ENCODE peak calls at places on chromosomes 4 and X, in five cellular contexts. One of them, this sample, is unnamed.
A peak's percentile ranks its signal among the peaks of the same experiment; 100 is the strongest.

GRCh38 chr4:6204098-6204497 is 3.7 kb upstream of the JAKMIP1 start:
- DNase-seq in SW 1271: no peak
- DNase-seq in COR-L47: no peak
- DNase-seq in mesothelial cell of epicardium: no peak
- DNase-seq in activated CD8-positive, alpha-beta T cell treated with anti-CD3 and anti-CD28 coated beads for 36 hours: no peak
- DNase-seq in this sample: no peak

GRCh38 chr4:147547314-147548056 is 66.6 kb downstream of the EDNRA start:
- DNase-seq in SW 1271: no peak
- DNase-seq in COR-L47: no peak
- DNase-seq in mesothelial cell of epicardium: no peak
- DNase-seq in activated CD8-positive, alpha-beta T cell treated with anti-CD3 and anti-CD28 coated beads for 36 hours: no peak
- DNase-seq in this sample: no peak

GRCh38 chr4:108828620-108829019 is 65.8 kb upstream of the ETNPPL start:
- DNase-seq in SW 1271: no peak
- DNase-seq in COR-L47: no peak
- DNase-seq in mesothelial cell of epicardium: no peak
- DNase-seq in activated CD8-positive, alpha-beta T cell treated with anti-CD3 and anti-CD28 coated beads for 36 hours: no peak
- DNase-seq in this sample: no peak

GRCh38 chrX:2614911-2615310 is 76.2 kb upstream of the CD99 start:
- DNase-seq in SW 1271: no peak
- DNase-seq in COR-L47: no peak
- DNase-seq in mesothelial cell of epicardium: no peak
- DNase-seq in activated CD8-positive, alpha-beta T cell treated with anti-CD3 and anti-CD28 coated beads for 36 hours: no peak
- DNase-seq in this sample: no peak

GRCh38 chr4:122045533-122045932 is 93.7 kb upstream of the TRPC3 start:
- DNase-seq in SW 1271: peak; percentile 18
- DNase-seq in COR-L47: peak; percentile 96
- DNase-seq in mesothelial cell of epicardium: no peak
- DNase-seq in activated CD8-positive, alpha-beta T cell treated with anti-CD3 and anti-CD28 coated beads for 36 hours: peak; percentile 13
- DNase-seq in this sample: peak; percentile 95

GRCh38 chrX:136065044-136065671 is 79.9 kb downstream of the SLC9A6 start:
- DNase-seq in SW 1271: no peak
- DNase-seq in COR-L47: no peak
- DNase-seq in mesothelial cell of epicardium: no peak
- DNase-seq in activated CD8-positive, alpha-beta T cell treated with anti-CD3 and anti-CD28 coated beads for 36 hours: peak; percentile 30
- DNase-seq in this sample: no peak

GRCh38 chrX:54758114-54759055 is 39.7 kb downstream of the ITIH6 start:
- DNase-seq in SW 1271: no peak
- DNase-seq in COR-L47: no peak
- DNase-seq in mesothelial cell of epicardium: no peak
- DNase-seq in activated CD8-positive, alpha-beta T cell treated with anti-CD3 and anti-CD28 coated beads for 36 hours: no peak
- DNase-seq in this sample: no peak

GRCh38 chrX:69305333-69306062 is 140.2 kb upstream of the PJA1 start:
- DNase-seq in SW 1271: no peak
- DNase-seq in COR-L47: no peak
- DNase-seq in mesothelial cell of epicardium: no peak
- DNase-seq in activated CD8-positive, alpha-beta T cell treated with anti-CD3 and anti-CD28 coated beads for 36 hours: peak; percentile 3
- DNase-seq in this sample: no peak

GRCh38 chr4:42655921-42656735 is 777 bp downstream of the ATP8A1 start:
- DNase-seq in SW 1271: no peak
- DNase-seq in COR-L47: no peak
- DNase-seq in mesothelial cell of epicardium: peak; percentile 59
- DNase-seq in activated CD8-positive, alpha-beta T cell treated with anti-CD3 and anti-CD28 coated beads for 36 hours: peak; percentile 61
- DNase-seq in this sample: no peak

GRCh38 chr4:154406022-154406835 is 85.4 kb downstream of the DCHS2 start:
- DNase-seq in SW 1271: no peak
- DNase-seq in COR-L47: no peak
- DNase-seq in mesothelial cell of epicardium: no peak
- DNase-seq in activated CD8-positive, alpha-beta T cell treated with anti-CD3 and anti-CD28 coated beads for 36 hours: no peak
- DNase-seq in this sample: no peak

GRCh38 chr4:153260553-153261306 is 56.5 kb downstream of the TRIM2 start:
- DNase-seq in SW 1271: no peak
- DNase-seq in COR-L47: no peak
- DNase-seq in mesothelial cell of epicardium: no peak
- DNase-seq in activated CD8-positive, alpha-beta T cell treated with anti-CD3 and anti-CD28 coated beads for 36 hours: no peak
- DNase-seq in this sample: no peak

GRCh38 chr4:107478327-107478946 is 241.6 kb downstream of the PAPSS1 start:
- DNase-seq in SW 1271: no peak
- DNase-seq in COR-L47: no peak
- DNase-seq in mesothelial cell of epicardium: no peak
- DNase-seq in activated CD8-positive, alpha-beta T cell treated with anti-CD3 and anti-CD28 coated beads for 36 hours: no peak
- DNase-seq in this sample: no peak

GRCh38 chrX:40871385-40872082 is 136.2 kb upstream of the MED14 start:
- DNase-seq in SW 1271: no peak
- DNase-seq in COR-L47: no peak
- DNase-seq in mesothelial cell of epicardium: no peak
- DNase-seq in activated CD8-positive, alpha-beta T cell treated with anti-CD3 and anti-CD28 coated beads for 36 hours: peak; percentile 52
- DNase-seq in this sample: no peak

GRCh38 chr4:150769235-150769634 is 187.3 kb downstream of the MAB21L2 start:
- DNase-seq in SW 1271: peak; percentile 30
- DNase-seq in COR-L47: no peak
- DNase-seq in mesothelial cell of epicardium: no peak
- DNase-seq in activated CD8-positive, alpha-beta T cell treated with anti-CD3 and anti-CD28 coated beads for 36 hours: no peak
- DNase-seq in this sample: no peak

GRCh38 chr4:78288327-78288726 is 231.2 kb downstream of the FRAS1 start:
- DNase-seq in SW 1271: no peak
- DNase-seq in COR-L47: no peak
- DNase-seq in mesothelial cell of epicardium: no peak
- DNase-seq in activated CD8-positive, alpha-beta T cell treated with anti-CD3 and anti-CD28 coated beads for 36 hours: no peak
- DNase-seq in this sample: no peak

GRCh38 chr4:157918036-157918832 is 254.6 kb downstream of the GASK1B start:
- DNase-seq in SW 1271: no peak
- DNase-seq in COR-L47: no peak
- DNase-seq in mesothelial cell of epicardium: no peak
- DNase-seq in activated CD8-positive, alpha-beta T cell treated with anti-CD3 and anti-CD28 coated beads for 36 hours: no peak
- DNase-seq in this sample: no peak

GRCh38 chr4:98626350-98626749 is 32.1 kb downstream of the TSPAN5 start:
- DNase-seq in SW 1271: peak; percentile 29
- DNase-seq in COR-L47: no peak
- DNase-seq in mesothelial cell of epicardium: no peak
- DNase-seq in activated CD8-positive, alpha-beta T cell treated with anti-CD3 and anti-CD28 coated beads for 36 hours: peak; percentile 26
- DNase-seq in this sample: peak; percentile 19

GRCh38 chr4:69823481-69824186 is 36.3 kb downstream of the SULT1E1 start:
- DNase-seq in SW 1271: no peak
- DNase-seq in COR-L47: peak; percentile 34
- DNase-seq in mesothelial cell of epicardium: no peak
- DNase-seq in activated CD8-positive, alpha-beta T cell treated with anti-CD3 and anti-CD28 coated beads for 36 hours: peak; percentile 70
- DNase-seq in this sample: no peak

GRCh38 chr4:13921805-13922204 is 294.3 kb upstream of the BOD1L1 start:
- DNase-seq in SW 1271: no peak
- DNase-seq in COR-L47: no peak
- DNase-seq in mesothelial cell of epicardium: no peak
- DNase-seq in activated CD8-positive, alpha-beta T cell treated with anti-CD3 and anti-CD28 coated beads for 36 hours: no peak
- DNase-seq in this sample: no peak

GRCh38 chrX:16558489-16558888 is 91.5 kb upstream of the S100G start:
- DNase-seq in SW 1271: no peak
- DNase-seq in COR-L47: no peak
- DNase-seq in mesothelial cell of epicardium: no peak
- DNase-seq in activated CD8-positive, alpha-beta T cell treated with anti-CD3 and anti-CD28 coated beads for 36 hours: no peak
- DNase-seq in this sample: no peak

GRCh38 chrX:5176766-5177165 is 1051.9 kb downstream of the NLGN4X start:
- DNase-seq in SW 1271: no peak
- DNase-seq in COR-L47: no peak
- DNase-seq in mesothelial cell of epicardium: no peak
- DNase-seq in activated CD8-positive, alpha-beta T cell treated with anti-CD3 and anti-CD28 coated beads for 36 hours: no peak
- DNase-seq in this sample: no peak

GRCh38 chrX:110156167-110156754 is 153.3 kb downstream of the TMEM164 start:
- DNase-seq in SW 1271: no peak
- DNase-seq in COR-L47: no peak
- DNase-seq in mesothelial cell of epicardium: no peak
- DNase-seq in activated CD8-positive, alpha-beta T cell treated with anti-CD3 and anti-CD28 coated beads for 36 hours: no peak
- DNase-seq in this sample: no peak